ENCODE peak calls at places on chromosomes 4 and X, in seven cellular contexts. J is psoas muscle, Z is testis, S is fibroblast of lung, R is adrenal gland, K is body of pancreas, Y is fibroblast of pulmonary artery. O is an unnamed sample.

GRCh38 chrX:120839506-120839905 is 36.2 kb downstream of the CT47B1 start:
- DNase-seq in K (no peak), Y (peak; percentile 39), J (no peak), Z (no peak), R (no peak), S (peak; percentile 60), O (peak; percentile 29)

GRCh38 chrX:7314425-7314824 is 166.5 kb upstream of the PUDP start:
- DNase-seq in K (no peak), R (no peak), Y (no peak), J (no peak), Z (no peak), S (no peak), O (no peak)

GRCh38 chrX:39195156-39195555 is 393.9 kb downstream of the MID1IP1 start:
- DNase-seq in Y (no peak), K (peak; percentile 15), Z (no peak), S (no peak), R (no peak), J (no peak), O (no peak)

GRCh38 chrX:133655262-133655913 is 240.1 kb upstream of the GPC4 start:
- DNase-seq in Y (no peak), K (no peak), J (no peak), Z (no peak), R (no peak), S (peak; percentile 54), O (no peak)

GRCh38 chrX:12747433-12747832 is 43.8 kb upstream of the PRPS2 start:
- DNase-seq in J (no peak), Y (no peak), K (no peak), R (no peak), Z (no peak), S (no peak), O (no peak)

GRCh38 chrX:74636749-74637314 is 22.4 kb upstream of the RLIM start:
- DNase-seq in J (no peak), S (no peak), Y (no peak), Z (no peak), R (no peak), K (no peak), O (no peak)

GRCh38 chr4:8533274-8533865 is 46.8 kb upstream of the GPR78 start:
- DNase-seq in J (no peak), Y (no peak), K (no peak), Z (no peak), S (no peak), R (no peak), O (no peak)

GRCh38 chrX:40243699-40244098 is 145.9 kb upstream of the BCOR start:
- DNase-seq in Y (no peak), Z (peak; percentile 73), K (no peak), S (no peak), J (no peak), R (no peak), O (no peak)

GRCh38 chr4:170090667-170091052 is 904 bp upstream of the AADAT start:
- DNase-seq in J (no peak), K (no peak), Z (no peak), Y (peak; percentile 11), R (no peak), S (peak; percentile 53), O (peak; percentile 66)

GRCh38 chr4:110395416-110395815 is 80.5 kb upstream of the ENPEP start:
- DNase-seq in Z (no peak), Y (no peak), R (no peak), K (no peak), S (no peak), J (no peak), O (no peak)

GRCh38 chrX:49910344-49910743 is 12.1 kb upstream of the CLCN5 start:
- DNase-seq in J (no peak), K (no peak), Z (no peak), Y (no peak), S (no peak), R (no peak), O (no peak)

GRCh38 chr4:84501197-84501492 is 2.1 kb upstream of the NKX6-1 start:
- DNase-seq in J (no peak), Z (no peak), R (no peak), S (no peak), Y (no peak), K (no peak), O (no peak)

GRCh38 chr4:150578745-150579470 is 3.0 kb upstream of the MAB21L2 start:
- DNase-seq in Y (peak; percentile 23), S (peak; percentile 66), R (no peak), J (no peak), Z (no peak), K (no peak), O (no peak)

GRCh38 chr4:17066972-17067371 is 168.5 kb upstream of the LDB2 start:
- DNase-seq in S (peak; percentile 94), K (no peak), Z (no peak), R (peak; percentile 55), Y (peak; percentile 82), J (no peak), O (peak; percentile 43)

GRCh38 chr4:104693601-104694201 is 199.0 kb upstream of the CXXC4 start:
- DNase-seq in R (no peak), Y (peak; percentile 34), K (no peak), J (no peak), S (peak; percentile 12), Z (no peak), O (no peak)

GRCh38 chrX:11386001-11386523 is 92.8 kb downstream of the AMELX start:
- DNase-seq in K (peak; percentile 12), S (peak; percentile 77), Y (peak; percentile 77), J (peak; percentile 13), R (no peak), Z (no peak), O (no peak)

GRCh38 chrX:16838202-16839066 is 31.7 kb downstream of the RBBP7 start:
- DNase-seq in Y (peak; percentile 84), J (peak; percentile 26), S (peak; percentile 86), K (no peak), Z (no peak), R (peak; percentile 68), O (peak; percentile 96)

GRCh38 chr4:150280081-150280950 is 202.1 kb downstream of the DCLK2 start:
- DNase-seq in Y (peak; percentile 74), R (no peak), S (peak; percentile 97), J (no peak), Z (no peak), K (no peak), O (peak; percentile 43)

GRCh38 chrX:135892781-135893180 is 463 bp downstream of the CT45A10 start:
- DNase-seq in K (no peak), S (no peak), Z (no peak), Y (no peak), J (no peak), R (no peak), O (no peak)

GRCh38 chr4:176898791-176899190 is 106.1 kb upstream of the VEGFC start:
- DNase-seq in Y (no peak), K (no peak), J (no peak), Z (no peak), S (no peak), R (no peak), O (no peak)

GRCh38 chr4:176897226-176897625 is 104.5 kb upstream of the VEGFC start:
- DNase-seq in J (no peak), K (no peak), Z (no peak), R (no peak), S (no peak), Y (peak; percentile 18), O (no peak)

GRCh38 chr4:176906693-176907092 is 114.0 kb upstream of the VEGFC start:
- DNase-seq in Z (no peak), R (no peak), S (no peak), J (no peak), Y (no peak), K (no peak), O (no peak)

GRCh38 chr4:176902710-176903323 is 110.1 kb upstream of the VEGFC start:
- DNase-seq in Z (no peak), S (peak; percentile 95), K (no peak), J (no peak), R (no peak), Y (peak; percentile 67), O (no peak)
- H3K4me3 ChIP-seq in Z (no peak overlapping the region), S (no peak overlapping the region), K (no peak overlapping the region), J (no peak overlapping the region), R (no peak overlapping the region), Y (no peak overlapping the region), O (no peak overlapping the region)

GRCh38 chrX:151167791-151168345 is 8.5 kb upstream of the GPR50 start:
- DNase-seq in J (no peak), S (no peak), K (no peak), Z (no peak), Y (no peak), R (no peak), O (no peak)

GRCh38 chrX:151175283-151176062 is 911 bp upstream of the GPR50 start:
- DNase-seq in K (no peak), J (no peak), R (no peak), Y (no peak), Z (no peak), S (no peak), O (no peak)

GRCh38 chrX:151174581-151175282 is 1.7 kb upstream of the GPR50 start:
- DNase-seq in Y (no peak), J (no peak), S (no peak), Z (no peak), R (no peak), K (no peak), O (no peak)

DNA sequence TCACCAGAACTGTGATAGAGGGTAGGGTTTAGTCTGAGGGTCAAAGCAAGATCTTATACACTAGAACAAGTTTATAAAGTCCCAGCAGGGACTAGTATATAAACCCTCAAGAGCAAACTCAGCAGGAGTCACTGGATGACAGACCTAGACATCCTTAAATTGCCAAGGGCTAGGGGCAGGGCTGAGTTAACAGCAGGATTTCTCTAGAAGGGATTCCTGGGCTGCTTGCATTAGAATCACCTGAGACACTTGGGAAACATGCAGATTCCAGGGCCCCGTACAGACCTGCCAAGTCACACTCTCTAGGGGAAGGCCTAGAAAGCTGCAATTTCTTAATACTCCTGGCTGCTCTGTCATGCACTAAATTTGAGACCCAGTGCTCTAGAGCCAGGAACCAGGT is 6.6 kb upstream of the GPR50 start:
- DNase-seq in S (no peak), Z (no peak), K (no peak), R (no peak), Y (no peak), J (no peak), O (no peak)
- TF ChIP-seq CTCF in S (no peak), Z (no peak), K (no peak), R (no peak), Y (no peak), J (no peak), O (no peak)

DNA sequence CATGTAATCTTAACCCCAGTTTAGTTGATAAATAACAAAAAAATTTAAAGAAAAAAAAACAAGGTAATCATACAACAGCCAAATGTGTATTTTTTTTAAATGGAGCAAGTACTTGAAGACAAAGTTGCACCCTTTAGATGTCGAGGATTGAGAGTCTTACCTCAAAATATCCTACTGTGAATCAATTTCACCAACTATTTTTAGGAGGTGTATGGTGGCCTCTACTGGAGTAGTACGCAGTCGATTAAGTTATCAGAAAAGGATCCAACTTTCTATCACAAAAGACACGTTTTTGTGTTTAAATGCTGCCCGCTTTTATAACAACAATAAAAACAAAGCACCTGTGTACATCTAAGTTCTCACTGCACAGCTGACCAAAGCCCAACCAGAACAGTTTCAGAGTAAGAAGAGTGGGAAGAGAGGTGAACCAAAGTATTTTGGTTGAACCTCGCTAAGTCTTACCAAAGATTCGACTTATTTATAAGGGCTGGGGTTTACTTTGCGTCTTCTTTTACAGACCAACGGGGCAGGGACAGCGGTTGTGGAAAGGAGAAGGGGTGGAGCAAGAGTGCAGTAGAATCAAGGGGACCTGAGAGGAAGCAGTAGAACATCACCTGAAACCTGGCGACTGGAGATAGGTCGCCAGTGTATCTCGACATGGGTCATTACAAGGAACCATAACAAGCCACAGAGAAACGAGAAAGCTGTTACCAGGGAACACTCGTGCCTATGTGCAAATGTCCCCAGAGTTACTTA is 1.2 kb downstream of the RPS6KA6 start:
- DNase-seq in J (no peak), Y (no peak), S (peak; percentile 12), Z (peak; percentile 16), K (peak; percentile 2), R (no peak), O (no peak)
- H3K4me3 ChIP-seq in J (peak overlapping the region; percentile 59), Y (peak overlapping the region; percentile 59), S (peak overlapping the region; percentile 59), Z (peak overlapping the region; percentile 71), K (no peak overlapping the region), R (peak overlapping the region; percentile 45), O (peak overlapping the region; percentile 65)

GRCh38 chrX:148542481-148543255 is 42.3 kb downstream of the AFF2 start:
- DNase-seq in K (no peak), S (no peak), Y (no peak), J (no peak), R (no peak), Z (no peak), O (no peak)
- TF ChIP-seq CTCF in K (no peak), S (no peak), Y (no peak), J (no peak), R (no peak), Z (no peak), O (no peak)